ENCODE peak calls at places on chromosome 1, in four cellular contexts. K, P, W and H are unnamed samples.
A peak's percentile ranks its signal among the peaks of the same experiment; 100 is the strongest.

GRCh38 chr1:115526900-115527299 is 114.9 kb upstream of the VANGL1 start:
- DNase-seq in W (no peak), K (no peak), P (no peak), H (no peak)

GRCh38 chr1:177080564-177080963 is 83.9 kb downstream of the ASTN1 start:
- DNase-seq in W (no peak), P (no peak), K (no peak), H (no peak)

GRCh38 chr1:206535853-206536188 is 28.5 kb downstream of the RASSF5 start:
- DNase-seq in K (no peak), P (no peak), W (no peak), H (no peak)

GRCh38 chr1:87334351-87335174 is 5.9 kb downstream of the LMO4 start:
- DNase-seq in P (no peak), W (peak; percentile 48), K (no peak), H (no peak)

GRCh38 chr1:29934255-29934654 is 697.9 kb downstream of the PTPRU start:
- DNase-seq in W (no peak), K (no peak), P (no peak), H (no peak)

GRCh38 chr1:89041055-89041707 is 18.5 kb upstream of the GBP3 start:
- DNase-seq in P (no peak), W (no peak), K (no peak), H (no peak)

GRCh38 chr1:77273891-77274290 is 7.9 kb upstream of the AK5 start:
- DNase-seq in W (no peak), P (no peak), K (no peak), H (no peak)

GRCh38 chr1:55457874-55458273 is 242.7 kb upstream of the USP24 start:
- DNase-seq in P (no peak), K (no peak), W (no peak), H (no peak)

GRCh38 chr1:229030642-229031390 is 240.1 kb upstream of the RAB4A start:
- DNase-seq in W (no peak), K (no peak), P (no peak), H (no peak)

GRCh38 chr1:150082494-150082893 is 14.9 kb downstream of the VPS45 start:
- DNase-seq in P (no peak), W (no peak), K (no peak), H (no peak)

GRCh38 chr1:223887724-223888428 is 42.1 kb upstream of the TP53BP2 start:
- DNase-seq in W (no peak), K (no peak), P (no peak), H (peak; percentile 24)

GRCh38 chr1:22341791-22342605 is 109.7 kb upstream of the ZBTB40 start:
- DNase-seq in P (no peak), W (peak; percentile 50), K (no peak), H (no peak)

GRCh38 chr1:156476501-156477298 is 23.9 kb downstream of the MEF2D start:
- DNase-seq in P (peak; percentile 45), K (no peak), W (no peak), H (no peak)

GRCh38 chr1:236502972-236503639 is 20.7 kb upstream of the LGALS8 start:
- DNase-seq in W (peak; percentile 57), K (peak; percentile 34), P (peak; percentile 91), H (peak; percentile 36)

GRCh38 chr1:29698033-29698432 is 461.7 kb downstream of the PTPRU start:
- DNase-seq in K (no peak), P (peak; percentile 10), W (peak; percentile 73), H (peak; percentile 57)

GRCh38 chr1:24416666-24417391 is 1.2 kb downstream of the NIPAL3 start:
- DNase-seq in W (peak; percentile 79), P (peak; percentile 48), K (no peak), H (no peak)

GRCh38 chr1:214990619-214991018 is 91.9 kb upstream of the KCNK2 start:
- DNase-seq in K (no peak), W (no peak), P (no peak), H (no peak)

GRCh38 chr1:8598783-8599182 is 218.7 kb downstream of the RERE start:
- DNase-seq in W (no peak), K (no peak), P (no peak), H (no peak)

GRCh38 chr1:234934611-234935033 is 194.0 kb downstream of the TOMM20 start:
- DNase-seq in K (no peak), P (no peak), W (no peak), H (no peak)

GRCh38 chr1:37762516-37762915 is 2.4 kb downstream of the EPHA10 start:
- DNase-seq in W (no peak), P (no peak), K (no peak), H (no peak)

GRCh38 chr1:76759950-76760349 is 107.3 kb upstream of the ST6GALNAC5 start:
- DNase-seq in K (no peak), W (no peak), P (no peak), H (no peak)

GRCh38 chr1:241849345-241849695 is 1.3 kb downstream of the EXO1 start:
- DNase-seq in P (no peak), K (no peak), W (no peak), H (no peak)

GRCh38 chr1:6105218-6105679 is 59.6 kb downstream of the KCNAB2 start:
- DNase-seq in P (no peak), K (no peak), W (no peak), H (no peak)

GRCh38 chr1:23967871-23968270 is 8.2 kb downstream of the PNRC2 start:
- DNase-seq in P (no peak), K (no peak), W (no peak), H (no peak)

GRCh38 chr1:234658143-234658542 is 48.2 kb upstream of the IRF2BP2 start:
- DNase-seq in W (no peak), K (no peak), P (peak; percentile 37), H (peak; percentile 8)

GRCh38 chr1:184684285-184685077 is 70.2 kb downstream of the EDEM3 start:
- DNase-seq in W (no peak), P (no peak), K (no peak), H (no peak)

GRCh38 chr1:200530551-200531261 is 89.8 kb downstream of the KIF14 start:
- DNase-seq in W (no peak), P (no peak), K (no peak), H (no peak)

GRCh38 chr1:65757531-65757930 is 35.2 kb upstream of the PDE4B start:
- DNase-seq in P (no peak), W (no peak), K (no peak), H (no peak)

GRCh38 chr1:65764052-65764451 is 28.6 kb upstream of the PDE4B start:
- DNase-seq in W (no peak), P (no peak), K (no peak), H (no peak)

GRCh38 chr1:65758128-65758527 is 34.6 kb upstream of the PDE4B start:
- DNase-seq in K (no peak), W (no peak), P (no peak), H (no peak)

GRCh38 chr1:65762081-65762862 is 30.4 kb upstream of the PDE4B start:
- DNase-seq in P (no peak), K (no peak), W (no peak), H (no peak)
- TF ChIP-seq FOSL1 in P (no peak), K (no peak), W (no peak), H (no peak)

DNA sequence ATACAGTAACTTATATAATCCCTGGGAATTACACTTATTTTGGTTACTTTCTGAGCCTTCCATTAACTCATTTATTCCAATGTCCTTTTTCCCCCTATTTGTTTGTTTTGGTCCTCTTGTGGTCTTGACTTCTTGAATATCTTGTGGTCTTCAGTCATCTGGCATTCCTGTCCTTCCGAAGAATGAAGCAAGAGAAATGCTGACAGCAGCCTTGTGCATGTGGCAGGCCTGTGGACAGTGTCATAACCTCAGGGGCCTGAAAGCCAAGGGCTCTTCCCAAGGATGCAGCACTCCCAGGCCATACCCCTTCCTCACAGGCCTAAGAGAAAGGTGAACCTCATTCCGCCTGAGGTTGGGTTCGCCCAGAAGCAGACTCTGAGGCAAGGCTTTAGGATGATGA is 470.2 kb downstream of the DISC1 start:
- DNase-seq in P (no peak), K (no peak), W (no peak), H (no peak)
- H3K9ac ChIP-seq in P (no peak overlapping the region), K (no peak overlapping the region), W (no peak overlapping the region), H (no peak overlapping the region)

GRCh38 chr1:99573431-99574217 is 72.3 kb upstream of the PALMD start:
- DNase-seq in P (no peak), W (no peak), K (no peak), H (no peak)
- TF ChIP-seq FOSL1 in P (no peak), W (no peak), K (no peak), H (no peak)

GRCh38 chr1:16354619-16355018 is 2.3 kb upstream of the FBXO42 start:
- DNase-seq in W (no peak), P (no peak), K (no peak), H (no peak)

GRCh38 chr1:16351994-16352841 is at the start of gene FBXO42:
- DNase-seq in P (peak; percentile 85), K (peak; percentile 70), W (peak; percentile 96), H (peak; percentile 68)

GRCh38 chr1:16349847-16350406 is 2.4 kb downstream of the FBXO42 start:
- DNase-seq in P (no peak), W (no peak), K (no peak), H (no peak)

GRCh38 chr1:16351449-16351993 is 759 bp downstream of the FBXO42 start:
- DNase-seq in K (no peak), P (no peak), W (peak; percentile 38), H (no peak)

GRCh38 chr1:16352842-16353535 is 709 bp upstream of the FBXO42 start:
- DNase-seq in W (no peak), P (no peak), K (no peak), H (no peak)
- H3K9ac ChIP-seq in W (peak overlapping the region; percentile 98), P (peak overlapping the region; percentile 93), K (peak overlapping the region; percentile 56), H (peak overlapping the region; percentile 87)

DNA sequence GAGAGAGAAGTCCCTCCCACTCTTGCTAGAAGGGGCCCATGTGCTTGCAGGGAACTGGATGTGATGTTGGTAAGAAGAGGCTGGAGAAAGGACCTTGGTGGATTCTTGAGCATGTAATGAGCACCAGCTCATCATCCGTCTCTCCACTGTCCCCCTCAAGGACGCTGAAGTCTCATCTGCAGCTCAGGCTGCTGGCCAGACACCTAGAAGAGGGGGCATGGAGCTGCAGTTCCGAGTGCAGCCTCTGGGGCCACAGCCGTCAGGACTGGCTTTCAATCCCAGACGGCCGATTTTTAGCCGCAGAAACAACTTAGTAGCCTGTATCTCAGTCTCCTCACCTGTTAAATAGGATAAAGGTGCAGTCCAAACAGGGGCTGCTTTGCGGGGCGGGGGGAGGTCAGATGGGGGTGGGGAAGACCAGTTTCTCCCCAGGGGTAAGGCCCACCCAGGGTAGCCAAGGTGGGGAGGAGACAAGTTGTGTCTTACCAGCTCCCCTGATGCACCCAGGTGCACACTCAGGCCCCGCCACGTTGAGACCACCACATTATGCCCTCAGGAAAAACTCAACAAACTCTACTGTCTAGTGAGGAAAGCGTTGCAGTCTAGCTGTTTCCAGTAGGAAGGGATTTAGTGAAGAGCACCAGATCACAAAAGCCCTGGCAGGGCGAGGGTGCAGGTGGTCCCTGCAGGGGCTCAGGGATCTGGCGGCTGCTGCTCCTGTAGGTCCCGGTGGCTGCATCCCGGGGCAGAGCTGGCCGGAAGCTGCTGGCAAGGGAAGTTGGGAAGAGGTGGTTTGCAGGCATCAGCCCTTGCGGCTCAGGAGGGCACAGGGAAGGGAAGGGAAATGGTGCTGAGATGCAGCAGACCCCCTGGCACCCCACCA is 29.5 kb downstream of the LDLRAP1 start:
- DNase-seq in K (peak; percentile 39), W (peak; percentile 78), P (no peak), H (no peak)
- TF ChIP-seq FOSL1 in K (no peak), W (no peak), P (no peak), H (no peak)

GRCh38 chr1:230301322-230301721 is 124.8 kb downstream of the PGBD5 start:
- DNase-seq in W (no peak), P (no peak), K (no peak), H (no peak)
- H3K9ac ChIP-seq in W (no peak overlapping the region), P (no peak overlapping the region), K (no peak overlapping the region), H (no peak overlapping the region)

GRCh38 chr1:14535619-14536355 is 62.7 kb upstream of the KAZN start:
- DNase-seq in W (no peak), P (peak; percentile 76), K (no peak), H (no peak)
- TF ChIP-seq FOSL1 in W (no peak), P (no peak), K (no peak), H (no peak)

GRCh38 chr1:154429841-154430611 is 24.9 kb downstream of the IL6R start:
- DNase-seq in W (no peak), P (no peak), K (no peak), H (no peak)
- H3K9ac ChIP-seq in W (peak overlapping the region; percentile 14), P (no peak overlapping the region), K (no peak overlapping the region), H (no peak overlapping the region)